ENCODE peak calls at places on chromosomes 2 and 18, in seven cellular contexts. K, X, Y, P, S, V and J are unnamed samples.

GRCh38 chr2:102094917-102095316 is 47.6 kb upstream of the IL1R1 start:
- DNase-seq in K (peak), X (no peak), Y (no peak), P (no peak), S (peak), V (no peak), J (no peak)

GRCh38 chr2:78175642-78176041 is 653.5 kb upstream of the LRRTM4 start:
- DNase-seq in K (no peak), X (no peak), Y (no peak), P (no peak), S (no peak), V (no peak), J (no peak)

GRCh38 chr2:46876741-46877384 is 38.7 kb downstream of the MCFD2 start:
- DNase-seq in K (peak), X (no peak), Y (peak), P (no peak), S (peak), V (peak), J (peak)

GRCh38 chr18:50356036-50356945 is 18.6 kb upstream of the SKA1 start:
- DNase-seq in K (peak), X (no peak), Y (no peak), P (peak), S (peak), V (no peak), J (no peak)

GRCh38 chr2:1675633-1676032 is 68.7 kb downstream of the PXDN start:
- DNase-seq in K (peak), X (peak), Y (no peak), P (no peak), S (no peak), V (no peak), J (no peak)

GRCh38 chr2:117686699-117687098 is 127.8 kb upstream of the DDX18 start:
- DNase-seq in K (no peak), X (no peak), Y (no peak), P (peak), S (no peak), V (no peak), J (no peak)

GRCh38 chr2:56580242-56580641 is 396.5 kb downstream of the CCDC85A start:
- DNase-seq in K (peak), X (no peak), Y (no peak), P (no peak), S (no peak), V (no peak), J (no peak)

GRCh38 chr2:31038385-31038784 is 99.9 kb downstream of the GALNT14 start:
- DNase-seq in K (no peak), X (no peak), Y (peak), P (no peak), S (no peak), V (no peak), J (no peak)

GRCh38 chr2:209348453-209348852 is 75.4 kb upstream of the MAP2 start:
- DNase-seq in K (no peak), X (no peak), Y (no peak), P (no peak), S (no peak), V (no peak), J (no peak)

GRCh38 chr2:45000341-45000901 is 8.8 kb downstream of the SIX2 start:
- DNase-seq in K (no peak), X (no peak), Y (no peak), P (no peak), S (no peak), V (no peak), J (peak)

GRCh38 chr2:21837561-21837960 is 713.8 kb downstream of the TDRD15 start:
- DNase-seq in K (no peak), X (no peak), Y (no peak), P (no peak), S (no peak), V (no peak), J (no peak)

GRCh38 chr2:60453301-60453700 is 100.2 kb downstream of the BCL11A start:
- DNase-seq in K (no peak), X (no peak), Y (no peak), P (no peak), S (no peak), V (no peak), J (no peak)

GRCh38 chr18:55522011-55522410 is 66.0 kb downstream of the TCF4 start:
- DNase-seq in K (peak), X (no peak), Y (peak), P (peak), S (peak), V (no peak), J (peak)

GRCh38 chr2:1402064-1402463 is 11.2 kb upstream of the TPO start:
- DNase-seq in K (no peak), X (no peak), Y (peak), P (no peak), S (no peak), V (no peak), J (no peak)

GRCh38 chr18:50751490-50751889 is 68.3 kb downstream of the MRO start:
- DNase-seq in K (no peak), X (no peak), Y (peak), P (no peak), S (no peak), V (no peak), J (no peak)

GRCh38 chr2:16217271-16217670 is 276.9 kb downstream of the MYCN start:
- DNase-seq in K (no peak), X (no peak), Y (no peak), P (no peak), S (no peak), V (no peak), J (no peak)

GRCh38 chr18:46856975-46857374 is 60.3 kb downstream of the PIAS2 start:
- DNase-seq in K (peak), X (no peak), Y (no peak), P (no peak), S (no peak), V (no peak), J (no peak)

GRCh38 chr2:223047260-223047761 is 4.7 kb upstream of the KCNE4 start:
- DNase-seq in K (peak), X (peak), Y (peak), P (no peak), S (no peak), V (no peak), J (no peak)

GRCh38 chr2:65548571-65549261 is 116.3 kb upstream of the SPRED2 start:
- DNase-seq in K (peak), X (no peak), Y (no peak), P (no peak), S (no peak), V (no peak), J (no peak)

GRCh38 chr2:12819098-12819465 is 102.3 kb downstream of the TRIB2 start:
- DNase-seq in K (peak), X (peak), Y (no peak), P (no peak), S (no peak), V (peak), J (peak)

GRCh38 chr2:149313512-149313972 is 16.8 kb upstream of the LYPD6 start:
- DNase-seq in K (peak), X (no peak), Y (no peak), P (peak), S (peak), V (no peak), J (peak)

GRCh38 chr2:55618025-55618648 is 715 bp upstream of the PPP4R3B start:
- DNase-seq in K (peak), X (no peak), Y (no peak), P (no peak), S (peak), V (no peak), J (no peak)

GRCh38 chr2:168944065-168944464 is 43.0 kb downstream of the G6PC2 start:
- DNase-seq in K (no peak), X (no peak), Y (no peak), P (no peak), S (no peak), V (no peak), J (no peak)

GRCh38 chr2:152460567-152460966 is 125.6 kb downstream of the FMNL2 start:
- DNase-seq in K (no peak), X (no peak), Y (no peak), P (no peak), S (no peak), V (no peak), J (no peak)

GRCh38 chr2:240948905-240949790 is 43.0 kb downstream of the CROCC2 start:
- DNase-seq in K (no peak), X (peak), Y (no peak), P (no peak), S (no peak), V (peak), J (peak)

GRCh38 chr2:239813261-239814135 is 211.6 kb downstream of the NDUFA10 start:
- DNase-seq in K (no peak), X (peak), Y (no peak), P (no peak), S (no peak), V (peak), J (peak)

GRCh38 chr2:180184506-180184905 is 177.4 kb upstream of the CWC22 start:
- DNase-seq in K (peak), X (no peak), Y (no peak), P (no peak), S (no peak), V (no peak), J (no peak)

GRCh38 chr2:240567137-240567871 is 980 bp upstream of the RNPEPL1 start:
- DNase-seq in K (peak), X (peak), Y (peak), P (no peak), S (peak), V (peak), J (peak)

GRCh38 chr2:61471905-61472805 is 1.3 kb upstream of the USP34 start:
- DNase-seq in K (peak), X (no peak), Y (no peak), P (no peak), S (peak), V (no peak), J (no peak)

GRCh38 chr2:1607236-1607920 is 136.9 kb downstream of the PXDN start:
- DNase-seq in K (no peak), X (no peak), Y (no peak), P (no peak), S (no peak), V (peak), J (no peak)

GRCh38 chr2:137857871-137858270 is 106.4 kb upstream of the HNMT start:
- DNase-seq in K (no peak), X (no peak), Y (no peak), P (no peak), S (no peak), V (no peak), J (no peak)
- H3K4me3 ChIP-seq in K (no peak), X (no peak), Y (no peak), P (no peak), S (no peak), V (no peak), J (no peak)

GRCh38 chr2:106089611-106090010 is 104.5 kb downstream of the UXS1 start:
- DNase-seq in K (no peak), X (no peak), Y (no peak), P (no peak), S (no peak), V (no peak), J (no peak)

GRCh38 chr2:106091219-106091618 is 102.9 kb downstream of the UXS1 start:
- DNase-seq in K (no peak), X (no peak), Y (no peak), P (no peak), S (no peak), V (no peak), J (no peak)

GRCh38 chr2:106080955-106081354 is 113.1 kb downstream of the UXS1 start:
- DNase-seq in K (no peak), X (no peak), Y (no peak), P (no peak), S (no peak), V (no peak), J (no peak)

GRCh38 chr2:106085441-106085911 is 108.6 kb downstream of the UXS1 start:
- DNase-seq in K (peak), X (no peak), Y (no peak), P (no peak), S (peak), V (no peak), J (no peak)
- H3K4me3 ChIP-seq in K (no peak), X (no peak), Y (no peak), P (no peak), S (peak), V (no peak), J (no peak)

DNA sequence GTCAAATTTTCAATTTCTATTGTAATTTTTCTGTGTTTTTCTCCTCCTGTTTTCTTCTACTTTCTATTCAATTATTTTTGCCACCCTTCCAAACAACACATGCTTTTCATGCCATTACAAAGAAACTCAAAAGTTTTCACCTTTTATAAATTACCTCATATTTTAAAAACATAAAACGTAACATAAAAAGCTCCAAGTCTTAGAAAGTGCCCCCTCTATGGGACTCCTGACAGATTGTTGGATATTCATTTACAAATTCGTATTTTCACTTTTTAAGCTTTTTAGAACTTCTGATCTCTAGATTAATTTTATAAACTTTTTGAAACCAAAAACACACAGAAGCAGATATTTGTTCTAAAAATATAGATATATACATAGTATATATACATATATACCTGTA is 1.6 kb downstream of the COL5A2 start:
- DNase-seq in K (peak), X (no peak), Y (no peak), P (no peak), S (no peak), V (no peak), J (no peak)
- H3K4me3 ChIP-seq in K (peak), X (peak), Y (no peak), P (no peak), S (no peak), V (peak), J (peak)

DNA sequence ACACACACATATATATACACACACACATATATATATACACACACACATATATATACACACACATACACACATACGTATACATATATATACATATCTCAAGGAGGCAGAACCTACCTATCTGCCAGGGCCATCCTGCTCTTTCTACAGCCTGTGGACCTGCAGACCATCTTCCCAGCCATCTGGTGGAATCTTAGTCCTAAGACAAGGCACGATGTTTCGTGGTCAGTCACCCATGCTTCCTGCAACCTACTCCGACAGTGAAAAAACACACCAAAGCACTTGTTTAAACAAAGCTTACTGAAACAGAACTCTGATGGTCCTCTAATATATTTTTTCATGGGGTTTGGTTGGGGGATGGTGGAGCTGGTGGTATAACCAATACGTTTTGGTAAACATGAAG is 164.2 kb upstream of the ZNF521 start:
- DNase-seq in K (no peak), X (no peak), Y (no peak), P (no peak), S (no peak), V (no peak), J (no peak)
- H3K4me3 ChIP-seq in K (no peak), X (no peak), Y (no peak), P (no peak), S (no peak), V (no peak), J (no peak)

DNA sequence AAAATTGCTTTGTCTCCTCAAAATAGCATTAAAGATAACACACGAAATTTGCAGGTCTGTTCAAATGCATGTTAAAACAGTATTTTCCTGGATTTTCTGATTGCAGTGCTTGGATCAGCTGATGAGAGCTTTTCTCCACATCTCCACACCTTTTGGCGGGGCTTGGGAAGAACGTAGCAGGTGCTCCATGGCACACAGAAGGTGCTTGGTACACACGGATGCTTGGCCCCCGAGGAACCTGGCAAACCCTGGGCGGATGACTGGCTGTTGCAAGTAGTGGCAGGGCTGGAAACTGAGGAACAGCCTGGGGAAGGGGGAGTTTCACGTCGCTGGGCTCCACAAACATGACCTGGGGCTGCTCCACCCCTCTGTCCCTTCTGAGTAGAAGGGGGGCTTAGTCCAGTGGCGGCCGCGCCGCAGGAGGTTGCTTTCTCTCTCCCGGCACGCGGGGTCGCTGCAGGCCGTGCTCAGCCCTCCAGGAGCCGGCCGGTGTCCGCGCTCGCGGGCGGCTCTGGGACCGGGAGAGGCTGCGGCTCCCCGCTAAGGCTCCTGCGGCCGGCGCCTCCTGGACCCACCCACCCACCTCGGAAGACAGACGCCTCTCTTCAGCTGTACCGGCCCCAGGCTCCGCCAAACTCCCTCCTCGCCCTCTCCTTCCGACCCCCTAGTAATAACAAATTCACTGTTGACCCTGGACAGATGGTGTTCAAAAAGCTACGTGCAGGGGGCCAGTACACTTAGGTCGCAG is 69.3 kb downstream of the MARCO start:
- DNase-seq in K (peak), X (no peak), Y (peak), P (no peak), S (no peak), V (no peak), J (peak)
- H3K4me3 ChIP-seq in K (no peak), X (no peak), Y (peak), P (no peak), S (no peak), V (peak), J (no peak)

GRCh38 chr2:236971131-236971850 is 114.4 kb upstream of the COPS8 start:
- DNase-seq in K (peak), X (no peak), Y (no peak), P (no peak), S (no peak), V (peak), J (no peak)

GRCh38 chr2:236974206-236974605 is 111.5 kb upstream of the COPS8 start:
- DNase-seq in K (no peak), X (no peak), Y (no peak), P (no peak), S (no peak), V (no peak), J (no peak)

GRCh38 chr2:236971919-236972381 is 113.7 kb upstream of the COPS8 start:
- DNase-seq in K (no peak), X (no peak), Y (no peak), P (no peak), S (no peak), V (peak), J (no peak)

GRCh38 chr2:236974752-236975151 is 110.9 kb upstream of the COPS8 start:
- DNase-seq in K (no peak), X (no peak), Y (no peak), P (no peak), S (no peak), V (no peak), J (no peak)

DNA sequence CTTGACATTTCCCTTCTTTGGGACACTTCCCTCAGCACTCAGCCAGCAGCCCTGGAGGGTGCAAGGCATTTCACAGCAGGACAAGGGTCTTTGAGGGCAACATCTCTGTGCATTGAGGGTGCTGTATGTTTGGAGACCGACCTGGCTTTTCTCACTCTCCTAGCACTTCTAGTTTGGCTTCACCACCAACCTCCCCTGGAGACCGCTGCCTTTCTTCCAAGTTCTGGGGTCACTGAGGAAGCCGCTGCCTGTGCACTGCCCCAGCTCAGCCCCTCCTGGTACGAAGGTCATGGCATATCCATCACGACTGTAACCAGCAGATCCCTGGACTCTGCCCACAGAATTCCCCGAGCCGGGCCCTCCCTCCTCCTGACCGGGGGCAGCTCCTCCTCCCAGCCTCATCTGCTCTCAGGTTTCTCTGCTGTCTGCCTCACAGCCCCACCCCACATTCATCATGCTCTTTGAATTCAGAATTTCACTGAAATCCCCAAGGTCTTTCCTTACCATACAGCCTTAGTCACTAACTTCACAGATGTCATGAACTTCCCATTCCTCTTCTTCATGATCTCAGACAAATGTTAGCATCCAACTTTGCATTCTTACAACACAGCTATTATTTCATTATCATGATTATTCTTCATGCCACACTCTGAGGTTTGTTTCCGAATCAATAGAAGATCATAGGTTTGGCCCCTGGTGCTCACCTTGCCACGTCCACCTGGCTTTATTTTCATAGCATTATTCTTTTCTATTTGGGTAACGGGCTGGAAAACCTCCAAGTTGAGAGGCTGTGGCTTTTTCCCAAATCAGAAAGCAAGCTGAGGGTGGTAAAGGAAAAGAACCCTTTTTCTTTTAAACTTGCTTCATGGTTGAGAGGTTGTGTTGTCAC is 113.0 kb upstream of the COPS8 start:
- DNase-seq in K (peak), X (peak), Y (no peak), P (no peak), S (no peak), V (peak), J (peak)
- H3K4me3 ChIP-seq in K (no peak), X (no peak), Y (no peak), P (no peak), S (no peak), V (no peak), J (no peak)

GRCh38 chr2:110747522-110748488 is 15.4 kb downstream of the ACOXL start:
- DNase-seq in K (no peak), X (no peak), Y (no peak), P (no peak), S (no peak), V (no peak), J (no peak)
- H3K4me3 ChIP-seq in K (no peak), X (no peak), Y (no peak), P (no peak), S (peak), V (no peak), J (no peak)

GRCh38 chr2:142874293-142874814 is 3.1 kb upstream of the KYNU start:
- DNase-seq in K (peak), X (no peak), Y (no peak), P (no peak), S (no peak), V (peak), J (peak)
- H3K4me3 ChIP-seq in K (no peak), X (no peak), Y (no peak), P (peak), S (no peak), V (no peak), J (no peak)